ENCODE peak calls at places on chromosome 19, in five cellular contexts. One of them, this sample, is unnamed.
A peak's percentile ranks its signal among the peaks of the same experiment; 100 is the strongest.

GRCh38 chr19:5342573-5343201 is 2.1 kb upstream of the PTPRS start:
- DNase-seq in HuH-7.5: no peak
- DNase-seq in substantia nigra: no peak
- DNase-seq in GM12878: no peak
- DNase-seq in GM18507: no peak
- DNase-seq in this sample: no peak

GRCh38 chr19:49555600-49556411 is 24.6 kb downstream of the NOSIP start:
- DNase-seq in HuH-7.5: no peak
- DNase-seq in substantia nigra: peak; percentile 24
- DNase-seq in GM18507: no peak
- DNase-seq in GM12878: no peak
- DNase-seq in this sample: no peak

GRCh38 chr19:17052439-17052838 is 22.8 kb downstream of the HAUS8 start:
- DNase-seq in substantia nigra: peak; percentile 27
- DNase-seq in GM18507: no peak
- DNase-seq in GM12878: no peak
- DNase-seq in HuH-7.5: peak; percentile 51
- DNase-seq in this sample: no peak

GRCh38 chr19:18002347-18002850 is 5.6 kb upstream of the ARRDC2 start:
- DNase-seq in GM12878: no peak
- DNase-seq in substantia nigra: no peak
- DNase-seq in GM18507: no peak
- DNase-seq in HuH-7.5: no peak
- DNase-seq in this sample: no peak

GRCh38 chr19:46616631-46617322 is 8.1 kb downstream of the PTGIR start:
- DNase-seq in GM18507: no peak
- DNase-seq in substantia nigra: peak; percentile 26
- DNase-seq in GM12878: no peak
- DNase-seq in HuH-7.5: peak; percentile 94
- DNase-seq in this sample: no peak

GRCh38 chr19:2201473-2202148 is 34.5 kb downstream of the PLEKHJ1 start:
- DNase-seq in HuH-7.5: no peak
- DNase-seq in GM18507: no peak
- DNase-seq in GM12878: no peak
- DNase-seq in substantia nigra: no peak
- DNase-seq in this sample: no peak

GRCh38 chr19:16170134-16170533 is 3.2 kb downstream of the CIB3 start:
- DNase-seq in GM12878: no peak
- DNase-seq in HuH-7.5: no peak
- DNase-seq in GM18507: no peak
- DNase-seq in substantia nigra: no peak
- DNase-seq in this sample: no peak

GRCh38 chr19:46726551-46726950 is 9.6 kb upstream of the PRKD2 start:
- DNase-seq in substantia nigra: no peak
- DNase-seq in GM18507: no peak
- DNase-seq in HuH-7.5: no peak
- DNase-seq in GM12878: no peak
- DNase-seq in this sample: no peak

GRCh38 chr19:10086904-10087256 is 763 bp downstream of the SHFL start:
- DNase-seq in GM12878: no peak
- DNase-seq in HuH-7.5: no peak
- DNase-seq in GM18507: no peak
- DNase-seq in substantia nigra: no peak
- DNase-seq in this sample: no peak

GRCh38 chr19:17327654-17328516 is 6.8 kb downstream of the ANO8 start:
- DNase-seq in substantia nigra: no peak
- DNase-seq in GM12878: no peak
- DNase-seq in HuH-7.5: no peak
- DNase-seq in GM18507: no peak
- DNase-seq in this sample: no peak

GRCh38 chr19:41697198-41697855 is 9.3 kb upstream of the CEACAM7 start:
- DNase-seq in GM12878: no peak
- DNase-seq in GM18507: no peak
- DNase-seq in HuH-7.5: no peak
- DNase-seq in substantia nigra: no peak
- DNase-seq in this sample: no peak

GRCh38 chr19:46993622-46994021 is 26.0 kb upstream of the NPAS1 start:
- DNase-seq in GM12878: no peak
- DNase-seq in GM18507: no peak
- DNase-seq in HuH-7.5: no peak
- DNase-seq in substantia nigra: no peak
- DNase-seq in this sample: no peak

This sample was measured in GM12864.